ENCODE peak calls at places on chromosomes 1 and 21, in seven cellular contexts. Q is activated CD8-positive, alpha-beta memory T cell treated with anti-CD3 and anti-CD28 coated beads for 1 hour; P is Right ventricle myocardium superior; X is head of caudate nucleus; C is NCI-H1105; K is GM12865; O is Caki2. U is an unnamed sample.

GRCh38 chr1:40312238-40313205 is 4.6 kb downstream of the COL9A2 start:
- DNase-seq in Q (no peak), P (peak; percentile 67), X (peak; percentile 47), C (no peak), K (peak; percentile 92), O (no peak), U (peak; percentile 69)

GRCh38 chr1:30523055-30524020 is 200.0 kb downstream of the MATN1 start:
- DNase-seq in Q (no peak), P (peak; percentile 57), X (no peak), C (no peak), K (no peak), O (peak; percentile 60), U (no peak)

GRCh38 chr21:32021319-32022027 is 148.7 kb downstream of the HUNK start:
- DNase-seq in Q (no peak), P (peak; percentile 87), X (peak; percentile 44), C (peak; percentile 74), K (no peak), O (no peak), U (no peak)

GRCh38 chr1:108657701-108658100 is 3.2 kb downstream of the HENMT1 start:
- DNase-seq in Q (no peak), P (no peak), X (no peak), C (no peak), K (no peak), O (no peak), U (no peak)

GRCh38 chr1:6177681-6178380 is 2.3 kb downstream of the CHD5 start:
- DNase-seq in Q (no peak), P (no peak), X (no peak), C (no peak), K (no peak), O (no peak), U (no peak)

GRCh38 chr1:171355727-171356126 is 41.7 kb downstream of the FMO4 start:
- DNase-seq in Q (no peak), P (no peak), X (no peak), C (no peak), K (no peak), O (peak; percentile 61), U (no peak)

GRCh38 chr21:17045214-17045835 is 467.5 kb upstream of the CXADR start:
- DNase-seq in Q (no peak), P (no peak), X (no peak), C (peak; percentile 3), K (peak; percentile 0), O (peak; percentile 19), U (no peak)

GRCh38 chr1:9391620-9392019 is 98.9 kb downstream of the SPSB1 start:
- DNase-seq in Q (no peak), P (no peak), X (no peak), C (no peak), K (no peak), O (no peak), U (no peak)

GRCh38 chr21:36150192-36150711 is 6.4 kb upstream of the DOP1B start:
- DNase-seq in Q (no peak), P (peak; percentile 64), X (peak; percentile 33), C (no peak), K (peak; percentile 60), O (no peak), U (peak; percentile 89)

GRCh38 chr1:25117233-25117823 is 115.0 kb downstream of the SYF2 start:
- DNase-seq in Q (no peak), P (no peak), X (no peak), C (no peak), K (peak; percentile 65), O (no peak), U (no peak)

GRCh38 chr1:175198332-175198731 is 5.8 kb upstream of the KIAA0040 start:
- DNase-seq in Q (no peak), P (no peak), X (no peak), C (no peak), K (no peak), O (no peak), U (no peak)

GRCh38 chr1:223631367-223631977 is 34.0 kb downstream of the CAPN8 start:
- DNase-seq in Q (no peak), P (no peak), X (no peak), C (no peak), K (no peak), O (no peak), U (no peak)

GRCh38 chr21:42674351-42674940 is 21.0 kb downstream of the PDE9A start:
- DNase-seq in Q (no peak), P (peak; percentile 78), X (no peak), C (peak; percentile 82), K (no peak), O (no peak), U (no peak)

GRCh38 chr1:20371411-20371810 is 80.7 kb downstream of the VWA5B1 start:
- DNase-seq in Q (no peak), P (no peak), X (no peak), C (no peak), K (no peak), O (no peak), U (no peak)

GRCh38 chr1:24749257-24749656 is 4.0 kb downstream of the CLIC4 start:
- DNase-seq in Q (no peak), P (no peak), X (no peak), C (no peak), K (peak; percentile 59), O (no peak), U (no peak)

GRCh38 chr1:234875953-234876814 is 252.5 kb downstream of the TOMM20 start:
- DNase-seq in Q (no peak), P (no peak), X (no peak), C (no peak), K (peak; percentile 50), O (peak; percentile 73), U (peak; percentile 94)

GRCh38 chr1:165645654-165646366 is 14.8 kb downstream of the MGST3 start:
- DNase-seq in Q (peak; percentile 1), P (peak; percentile 52), X (no peak), C (no peak), K (peak; percentile 12), O (peak; percentile 97), U (no peak)

GRCh38 chr1:151458936-151459330 is 361 bp downstream of the POGZ start:
- DNase-seq in Q (peak; percentile 36), P (peak; percentile 77), X (peak; percentile 58), C (peak; percentile 61), K (peak; percentile 78), O (peak; percentile 57), U (peak; percentile 56)

GRCh38 chr1:27004471-27005165 is 8.0 kb downstream of the TENT5B start:
- DNase-seq in Q (no peak), P (no peak), X (no peak), C (no peak), K (no peak), O (no peak), U (no peak)

GRCh38 chr1:63032171-63032570 is 248.2 kb downstream of the ATG4C start:
- DNase-seq in Q (no peak), P (no peak), X (no peak), C (no peak), K (no peak), O (no peak), U (no peak)

GRCh38 chr1:52141513-52142219 is at the start of gene ZFYVE9:
- DNase-seq in Q (peak; percentile 62), P (peak; percentile 85), X (peak; percentile 68), C (peak; percentile 81), K (peak; percentile 81), O (peak; percentile 75), U (peak; percentile 67)

GRCh38 chr1:89310505-89310904 is 37.8 kb upstream of the GBP5 start:
- DNase-seq in Q (no peak), P (no peak), X (no peak), C (no peak), K (peak; percentile 49), O (no peak), U (no peak)

GRCh38 chr1:152997911-152998310 is 3.6 kb upstream of the SPRR3 start:
- DNase-seq in Q (no peak), P (no peak), X (no peak), C (no peak), K (no peak), O (no peak), U (no peak)

GRCh38 chr1:243431591-243431990 is 175.8 kb downstream of the SDCCAG8 start:
- DNase-seq in Q (no peak), P (no peak), X (no peak), C (no peak), K (no peak), O (no peak), U (no peak)

GRCh38 chr21:44399151-44399954 is 45.9 kb downstream of the TRPM2 start:
- DNase-seq in Q (no peak), P (no peak), X (no peak), C (no peak), K (no peak), O (no peak), U (no peak)

GRCh38 chr1:172338295-172338735 is 82.2 kb upstream of the C1orf105 start:
- DNase-seq in Q (no peak), P (no peak), X (no peak), C (no peak), K (peak; percentile 83), O (no peak), U (no peak)

GRCh38 chr1:183702813-183703198 is 49.7 kb upstream of the APOBEC4 start:
- DNase-seq in Q (no peak), P (no peak), X (no peak), C (no peak), K (no peak), O (no peak), U (no peak)

GRCh38 chr1:92538413-92539061 is 51.8 kb upstream of the GFI1 start:
- DNase-seq in Q (no peak), P (no peak), X (no peak), C (no peak), K (peak; percentile 77), O (no peak), U (no peak)